ENCODE peak calls at places on chromosome 2, in six cellular contexts. Y is tibial nerve, X is HepG2, T is upper lobe of left lung, G is sigmoid colon, F is A549. L is an unnamed sample.

GRCh38 chr2:79040967-79041582 is 15.6 kb downstream of the REG3G start:
- DNase-seq in F (no peak), Y (no peak), T (no peak), G (no peak), X (peak; percentile 15), L (no peak)

GRCh38 chr2:221674446-221674845 is 102.3 kb upstream of the EPHA4 start:
- DNase-seq in Y (no peak), F (no peak), T (no peak), G (no peak), X (no peak), L (no peak)

GRCh38 chr2:189798312-189799029 is 14.2 kb downstream of the PMS1 start:
- DNase-seq in X (peak; percentile 24), Y (peak; percentile 14), F (no peak), G (no peak), T (no peak), L (no peak)

GRCh38 chr2:102114290-102114721 is 28.2 kb upstream of the IL1R1 start:
- DNase-seq in X (peak; percentile 64), Y (no peak), F (no peak), G (no peak), T (no peak), L (no peak)

GRCh38 chr2:198314559-198315153 is 510.3 kb downstream of the PLCL1 start:
- DNase-seq in F (no peak), G (no peak), Y (peak; percentile 12), T (no peak), X (peak; percentile 39), L (no peak)

GRCh38 chr2:15010346-15010745 is 377.8 kb downstream of the LRATD1 start:
- DNase-seq in X (no peak), Y (no peak), G (no peak), F (no peak), T (no peak), L (no peak)

GRCh38 chr2:9703701-9704221 is 73.0 kb upstream of the YWHAQ start:
- DNase-seq in F (peak; percentile 98), X (peak; percentile 83), T (no peak), G (no peak), Y (peak; percentile 23), L (no peak)

GRCh38 chr2:30039101-30039500 is 107.7 kb upstream of the YPEL5 start:
- DNase-seq in X (no peak), T (no peak), F (no peak), G (no peak), Y (no peak), L (no peak)

GRCh38 chr2:40886660-40887059 is 434.8 kb upstream of the SLC8A1 start:
- DNase-seq in F (no peak), X (no peak), Y (no peak), T (no peak), G (no peak), L (no peak)

GRCh38 chr2:109243526-109244425 is 114.8 kb downstream of the SH3RF3 start:
- DNase-seq in F (no peak), Y (no peak), G (no peak), T (no peak), X (no peak), L (no peak)

GRCh38 chr2:128756372-128756730 is 437.7 kb upstream of the HS6ST1 start:
- DNase-seq in X (no peak), G (no peak), F (no peak), T (no peak), Y (no peak), L (no peak)

GRCh38 chr2:50748652-50749174 is 283.2 kb downstream of the NRXN1 start:
- DNase-seq in Y (no peak), G (no peak), F (no peak), X (no peak), T (no peak), L (no peak)

GRCh38 chr2:238915196-238915595 is 67.3 kb downstream of the TWIST2 start:
- DNase-seq in Y (no peak), T (no peak), G (peak; percentile 48), X (no peak), F (no peak), L (peak; percentile 61)

GRCh38 chr2:209878701-209879100 is 107.1 kb downstream of the UNC80 start:
- DNase-seq in G (no peak), F (no peak), X (no peak), T (no peak), Y (no peak), L (no peak)

GRCh38 chr2:160507046-160507407 is 13.4 kb upstream of the RBMS1 start:
- DNase-seq in T (no peak), F (no peak), X (no peak), Y (no peak), G (no peak), L (no peak)

GRCh38 chr2:109247812-109248211 is 118.8 kb downstream of the SH3RF3 start:
- DNase-seq in X (no peak), T (no peak), G (no peak), F (no peak), Y (no peak), L (no peak)

GRCh38 chr2:152638590-152638989 is 78.7 kb downstream of the PRPF40A start:
- DNase-seq in T (peak; percentile 2), Y (no peak), X (no peak), F (no peak), G (no peak), L (no peak)

GRCh38 chr2:152632736-152633135 is 84.5 kb downstream of the PRPF40A start:
- DNase-seq in Y (no peak), F (no peak), T (no peak), X (no peak), G (no peak), L (no peak)

GRCh38 chr2:152635635-152636298 is 81.5 kb downstream of the PRPF40A start:
- DNase-seq in Y (peak; percentile 69), F (peak; percentile 46), X (peak; percentile 76), T (peak; percentile 6), G (peak; percentile 67), L (peak; percentile 81)

DNA sequence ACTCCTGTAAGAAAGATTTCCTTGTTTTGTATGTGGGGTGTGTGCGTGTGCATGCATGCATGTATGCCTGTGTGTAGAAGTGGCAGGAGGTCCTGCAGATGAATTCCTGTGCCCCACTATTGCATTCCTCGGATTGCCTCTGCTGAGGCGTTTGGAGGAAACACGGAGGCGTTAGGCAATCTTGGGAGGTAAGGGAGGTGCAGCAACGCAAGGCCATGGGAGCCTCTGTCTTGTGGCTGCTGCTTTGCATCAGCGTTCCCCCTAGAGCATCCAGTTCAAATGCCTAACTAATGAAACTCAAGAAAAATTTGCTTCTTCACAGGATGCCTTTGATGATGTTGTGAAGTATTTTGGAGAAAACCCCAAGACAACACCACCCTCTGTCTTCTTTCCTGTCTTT is 80.0 kb downstream of the PRPF40A start:
- DNase-seq in X (no peak), Y (no peak), G (no peak), F (no peak), T (no peak), L (no peak)
- TF ChIP-seq EP300 in X (no peak), Y (no peak), G (no peak), F (no peak), T (no peak), L (no peak)

GRCh38 chr2:214277880-214278279 is 133.0 kb upstream of the VWC2L start:
- DNase-seq in Y (no peak), G (no peak), F (no peak), X (no peak), T (peak; percentile 25), L (no peak)
- TF ChIP-seq EP300 in Y (no peak), G (no peak), F (no peak), X (no peak), T (no peak), L (no peak)

GRCh38 chr2:36403675-36404230 is 48.2 kb downstream of the CRIM1 start:
- DNase-seq in Y (no peak), F (peak; percentile 69), T (no peak), X (peak; percentile 65), G (no peak), L (no peak)
- TF ChIP-seq EP300 in Y (no peak), F (peak; percentile 98), T (no peak), X (no peak), G (no peak), L (no peak)

GRCh38 chr2:105870858-105871257 is 126.1 kb downstream of the NCK2 start:
- DNase-seq in T (no peak), Y (no peak), F (no peak), X (no peak), G (no peak), L (no peak)
- TF ChIP-seq EP300 in T (no peak), Y (no peak), F (no peak), X (no peak), G (no peak), L (no peak)

GRCh38 chr2:677056-677949 is at the start of gene TMEM18:
- DNase-seq in F (peak; percentile 92), Y (peak; percentile 97), T (peak; percentile 100), G (peak; percentile 98), X (peak; percentile 100), L (peak; percentile 95)
- TF ChIP-seq EP300 in F (no peak), Y (peak; percentile 98), T (no peak), G (no peak), X (no peak), L (no peak)

GRCh38 chr2:85852979-85853498 is 35.8 kb downstream of the ST3GAL5 start:
- DNase-seq in G (no peak), F (no peak), X (no peak), T (no peak), Y (peak; percentile 44), L (no peak)
- TF ChIP-seq EP300 in G (no peak), F (no peak), X (no peak), T (no peak), Y (no peak), L (no peak)

DNA sequence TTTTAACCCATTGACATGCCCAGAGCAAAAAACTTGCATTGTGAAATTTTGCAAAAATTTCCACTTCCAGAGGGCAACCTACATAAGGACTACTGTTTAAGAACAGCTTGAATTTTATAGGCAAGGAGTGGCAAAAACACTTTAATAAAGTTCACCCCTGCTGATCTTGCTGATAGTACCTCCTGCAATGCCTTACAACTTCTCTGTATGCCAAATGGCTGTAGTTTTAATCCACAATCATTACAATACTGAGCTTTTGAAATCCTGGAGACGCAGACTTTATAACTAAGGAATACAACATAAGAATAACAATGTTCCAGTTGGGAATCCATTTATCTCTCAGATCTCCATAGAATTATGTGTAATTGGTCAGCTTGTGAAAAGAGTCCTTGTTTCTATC is 247.5 kb downstream of the KCNJ3 start:
- DNase-seq in T (no peak), X (no peak), F (no peak), Y (no peak), G (no peak), L (no peak)
- TF ChIP-seq EP300 in T (no peak), X (no peak), F (no peak), Y (no peak), G (no peak), L (no peak)

L was measured in suprapubic skin.